ENCODE peak calls at places on chromosome 16, in four cellular contexts. Q, G, E and J are unnamed samples.

GRCh38 chr16:85520853-85521736 is 92.0 kb upstream of the GSE1 start:
- DNase-seq in Q (no peak), G (no peak), E (no peak), J (no peak)

GRCh38 chr16:1458336-1458976 is 14.1 kb upstream of the CCDC154 start:
- DNase-seq in Q (no peak), G (peak; percentile 41), E (no peak), J (no peak)

GRCh38 chr16:27102701-27103575 is 36.2 kb downstream of the C16orf82 start:
- DNase-seq in Q (no peak), G (no peak), E (no peak), J (no peak)

GRCh38 chr16:1825864-1826690 is 548 bp downstream of the HAGH start:
- DNase-seq in Q (no peak), G (peak; percentile 48), E (no peak), J (no peak)

GRCh38 chr16:85392756-85393673 is 220.1 kb upstream of the GSE1 start:
- DNase-seq in Q (no peak), G (no peak), E (no peak), J (no peak)

GRCh38 chr16:19239756-19240155 is 45.8 kb upstream of the CLEC19A start:
- DNase-seq in Q (no peak), G (no peak), E (no peak), J (no peak)

GRCh38 chr16:87582221-87582965 is 19.9 kb upstream of the JPH3 start:
- DNase-seq in Q (no peak), G (peak; percentile 75), E (no peak), J (no peak)

GRCh38 chr16:88346680-88347505 is 35.9 kb upstream of the ZNF469 start:
- DNase-seq in Q (no peak), G (no peak), E (no peak), J (no peak)

GRCh38 chr16:51607202-51607756 is 456.2 kb upstream of the SALL1 start:
- DNase-seq in Q (no peak), G (no peak), E (no peak), J (no peak)

GRCh38 chr16:85891033-85891775 is 7.8 kb upstream of the IRF8 start:
- DNase-seq in Q (no peak), G (peak; percentile 19), E (no peak), J (no peak)

GRCh38 chr16:87706278-87707000 is 59.3 kb downstream of the KLHDC4 start:
- DNase-seq in Q (no peak), G (no peak), E (no peak), J (no peak)

GRCh38 chr16:16162591-16162990 is 60.7 kb downstream of the ABCC6 start:
- DNase-seq in Q (no peak), G (no peak), E (no peak), J (no peak)

GRCh38 chr16:78375055-78375679 is 275.7 kb downstream of the WWOX start:
- DNase-seq in Q (no peak), G (no peak), E (no peak), J (no peak)

GRCh38 chr16:11711662-11712061 is 31.0 kb downstream of the TXNDC11 start:
- DNase-seq in Q (no peak), G (no peak), E (no peak), J (no peak)

GRCh38 chr16:5468488-5468887 is 370.9 kb upstream of the EEF2KMT start:
- DNase-seq in Q (no peak), G (no peak), E (no peak), J (no peak)

GRCh38 chr16:69055003-69055402 is 50.5 kb upstream of the HAS3 start:
- DNase-seq in Q (no peak), G (peak; percentile 80), E (no peak), J (no peak)

GRCh38 chr16:15494231-15494630 is 59.8 kb downstream of the BMERB1 start:
- DNase-seq in Q (no peak), G (peak; percentile 56), E (no peak), J (no peak)

GRCh38 chr16:9441021-9441420 is 349.6 kb downstream of the HAPSTR1 start:
- DNase-seq in Q (no peak), G (no peak), E (no peak), J (no peak)

GRCh38 chr16:85428899-85429775 is 184.0 kb upstream of the GSE1 start:
- DNase-seq in Q (no peak), G (no peak), E (no peak), J (no peak)

GRCh38 chr16:85842848-85843247 is 43.4 kb downstream of the COX4I1 start:
- DNase-seq in Q (no peak), G (no peak), E (no peak), J (no peak)

GRCh38 chr16:49526966-49527365 is 153.4 kb downstream of the C16orf78 start:
- DNase-seq in Q (no peak), G (no peak), E (no peak), J (no peak)

GRCh38 chr16:51881731-51882130 is 665.2 kb downstream of the TOX3 start:
- DNase-seq in Q (no peak), G (peak; percentile 93), E (no peak), J (no peak)

GRCh38 chr16:49455991-49456745 is 82.6 kb downstream of the C16orf78 start:
- DNase-seq in Q (no peak), G (no peak), E (no peak), J (no peak)

GRCh38 chr16:18047761-18048160 is 288.8 kb downstream of the NPIPA8 start:
- DNase-seq in Q (no peak), G (no peak), E (no peak), J (no peak)

GRCh38 chr16:12158428-12158827 is 181.9 kb downstream of the SNX29 start:
- DNase-seq in Q (no peak), G (peak; percentile 88), E (no peak), J (no peak)

GRCh38 chr16:31301708-31302400 is 42.1 kb downstream of the ITGAM start:
- DNase-seq in Q (no peak), G (no peak), E (no peak), J (no peak)

GRCh38 chr16:1344499-1344898 is 7.2 kb downstream of the TSR3 start:
- DNase-seq in Q (no peak), G (no peak), E (no peak), J (no peak)

GRCh38 chr16:81636298-81636960 is 142.7 kb upstream of the PLCG2 start:
- DNase-seq in Q (no peak), G (no peak), E (no peak), J (peak; percentile 69)

GRCh38 chr16:89198417-89199240 is 1.7 kb downstream of the SLC22A31 start:
- DNase-seq in Q (no peak), G (no peak), E (no peak), J (no peak)

GRCh38 chr16:75237398-75238131 is 13.9 kb downstream of the BCAR1 start:
- DNase-seq in Q (no peak), G (no peak), E (no peak), J (no peak)

GRCh38 chr16:14070555-14070876 is 603 bp upstream of the MRTFB start:
- DNase-seq in Q (no peak), G (no peak), E (no peak), J (no peak)

GRCh38 chr16:69286941-69287713 is 24.0 kb upstream of the VPS4A start:
- DNase-seq in Q (peak; percentile 5), G (peak; percentile 78), E (no peak), J (peak; percentile 34)

GRCh38 chr16:90020838-90021382 is 1.7 kb upstream of the DBNDD1 start:
- DNase-seq in Q (no peak), G (peak; percentile 76), E (no peak), J (no peak)

GRCh38 chr16:13631213-13631767 is 288.7 kb upstream of the ERCC4 start:
- DNase-seq in Q (no peak), G (no peak), E (no peak), J (no peak)

GRCh38 chr16:65294154-65294553 is 172.3 kb upstream of the CDH11 start:
- DNase-seq in Q (no peak), G (no peak), E (no peak), J (no peak)

GRCh38 chr16:67934306-67935095 is 2.1 kb downstream of the PSMB10 start:
- DNase-seq in Q (no peak), G (no peak), E (no peak), J (peak; percentile 37)

GRCh38 chr16:67935402-67936123 is 1.1 kb downstream of the PSMB10 start:
- DNase-seq in Q (peak; percentile 84), G (peak; percentile 87), E (peak; percentile 90), J (peak; percentile 98)

GRCh38 chr16:67935096-67935401 is 1.6 kb downstream of the PSMB10 start:
- DNase-seq in Q (no peak), G (no peak), E (no peak), J (no peak)

GRCh38 chr16:67936124-67936875 is at the start of gene PSMB10:
- DNase-seq in Q (no peak), G (peak; percentile 72), E (no peak), J (peak; percentile 71)

GRCh38 chr16:67936876-67937605 is 391 bp upstream of the PSMB10 start:
- DNase-seq in Q (peak; percentile 65), G (no peak), E (no peak), J (peak; percentile 65)
- H2AFZ ChIP-seq in Q (no peak overlapping the region), G (peak overlapping the region; percentile 99), E (no peak overlapping the region), J (peak overlapping the region; percentile 95)

GRCh38 chr16:4052801-4053662 is 63.2 kb downstream of the ADCY9 start:
- DNase-seq in Q (no peak), G (peak; percentile 81), E (no peak), J (no peak)

GRCh38 chr16:4049031-4049430 is 67.2 kb downstream of the ADCY9 start:
- DNase-seq in Q (no peak), G (no peak), E (no peak), J (no peak)

GRCh38 chr16:4053663-4054479 is 62.4 kb downstream of the ADCY9 start:
- DNase-seq in Q (no peak), G (peak; percentile 95), E (no peak), J (no peak)

GRCh38 chr16:4052096-4052495 is 64.1 kb downstream of the ADCY9 start:
- DNase-seq in Q (no peak), G (no peak), E (no peak), J (no peak)

GRCh38 chr16:4051591-4051990 is 64.7 kb downstream of the ADCY9 start:
- DNase-seq in Q (no peak), G (no peak), E (no peak), J (no peak)
- TF ChIP-seq CHD1 in Q (no peak), G (no peak), E (no peak), J (no peak)

GRCh38 chr16:66950437-66950836 is 10.6 kb upstream of the CES3 start:
- DNase-seq in Q (no peak), G (no peak), E (no peak), J (no peak)
- H2AFZ ChIP-seq in Q (no peak overlapping the region), G (no peak overlapping the region), E (no peak overlapping the region), J (no peak overlapping the region)

GRCh38 chr16:67409631-67410030 is 6.6 kb downstream of the ZDHHC1 start:
- DNase-seq in Q (no peak), G (no peak), E (no peak), J (no peak)

GRCh38 chr16:67406628-67407027 is 9.6 kb downstream of the ZDHHC1 start:
- DNase-seq in Q (no peak), G (peak; percentile 91), E (no peak), J (no peak)

GRCh38 chr16:67407176-67407787 is 9.0 kb downstream of the ZDHHC1 start:
- DNase-seq in Q (no peak), G (peak; percentile 42), E (no peak), J (no peak)

GRCh38 chr16:67406111-67406593 is 10.1 kb downstream of the ZDHHC1 start:
- DNase-seq in Q (no peak), G (no peak), E (no peak), J (no peak)

GRCh38 chr16:67407788-67408452 is 8.4 kb downstream of the ZDHHC1 start:
- DNase-seq in Q (no peak), G (no peak), E (no peak), J (no peak)
- TF ChIP-seq CHD1 in Q (no peak), G (no peak), E (no peak), J (no peak)